ENCODE peak calls at places on chromosomes 2 and 18, in eight cellular contexts. C is A549, A is lung, E is AG04449, N is uterus, Y is tibial nerve, F is epithelial cell of esophagus, U is cardiac muscle cell. Q is an unnamed sample.

GRCh38 chr2:170271340-170271739 is 93.4 kb downstream of the MYO3B start:
- DNase-seq in Y (no peak), A (no peak), U (peak), E (no peak), N (no peak), F (no peak), C (no peak), Q (no peak)

GRCh38 chr2:236889081-236889780 is 196.5 kb upstream of the COPS8 start:
- DNase-seq in Y (no peak), C (no peak), A (no peak), E (no peak), U (peak), F (no peak), N (peak), Q (no peak)

GRCh38 chr2:235692671-235693171 is 198.9 kb downstream of the AGAP1 start:
- DNase-seq in F (no peak), E (no peak), N (no peak), A (no peak), C (no peak), Y (no peak), U (no peak), Q (no peak)

GRCh38 chr2:112626604-112627059 is 19.1 kb upstream of the SLC20A1 start:
- DNase-seq in U (peak), A (peak), C (peak), F (peak), N (peak), E (no peak), Y (no peak), Q (no peak)

GRCh38 chr2:33210626-33211025 is 263.9 kb downstream of the LTBP1 start:
- DNase-seq in U (peak), F (peak), N (peak), A (peak), C (peak), E (peak), Y (no peak), Q (peak)

GRCh38 chr2:109446531-109447131 is 167.1 kb downstream of the SEPTIN10 start:
- DNase-seq in Y (no peak), F (no peak), U (no peak), C (no peak), N (no peak), E (no peak), A (no peak), Q (no peak)

GRCh38 chr2:235265348-235265965 is 228.4 kb upstream of the AGAP1 start:
- DNase-seq in N (no peak), Y (no peak), U (peak), C (no peak), A (no peak), F (no peak), E (no peak), Q (no peak)

GRCh38 chr2:58042486-58042970 is 4.1 kb upstream of the VRK2 start:
- DNase-seq in F (peak), N (no peak), Y (no peak), A (no peak), U (peak), E (no peak), C (peak), Q (peak)

GRCh38 chr2:229265727-229266126 is 5.4 kb downstream of the PID1 start:
- DNase-seq in U (peak), A (no peak), N (no peak), E (no peak), Y (no peak), F (no peak), C (no peak), Q (no peak)

GRCh38 chr2:124283090-124283489 is 258.0 kb downstream of the CNTNAP5 start:
- DNase-seq in C (no peak), Y (no peak), N (no peak), F (peak), A (no peak), U (peak), E (no peak), Q (peak)

GRCh38 chr18:24488824-24489493 is 28.5 kb downstream of the HRH4 start:
- DNase-seq in A (no peak), U (peak), F (peak), N (no peak), C (peak), E (no peak), Y (no peak), Q (no peak)

GRCh38 chr18:55893948-55894347 is 306.0 kb upstream of the TCF4 start:
- DNase-seq in U (no peak), E (no peak), A (no peak), Y (no peak), N (no peak), F (no peak), C (no peak), Q (no peak)

GRCh38 chr2:48398285-48399135 is 131.4 kb upstream of the STON1 start:
- DNase-seq in E (no peak), F (peak), C (peak), U (peak), N (no peak), A (no peak), Y (no peak), Q (no peak)

GRCh38 chr2:205959528-205959927 is 126.4 kb downstream of the INO80D start:
- DNase-seq in C (no peak), Y (no peak), E (no peak), A (no peak), U (no peak), N (no peak), F (no peak), Q (no peak)

GRCh38 chr2:64447317-64448060 is 6.5 kb upstream of the LGALSL start:
- DNase-seq in Y (no peak), A (no peak), E (no peak), U (peak), C (no peak), N (peak), F (no peak), Q (no peak)

GRCh38 chr2:107392241-107392704 is 434.4 kb upstream of the RGPD4 start:
- DNase-seq in Y (no peak), F (no peak), N (no peak), A (no peak), U (no peak), E (no peak), C (no peak), Q (no peak)

GRCh38 chr2:102940684-102941083 is 178.9 kb downstream of the TMEM182 start:
- DNase-seq in Y (no peak), E (no peak), C (no peak), A (no peak), F (peak), N (no peak), U (no peak), Q (no peak)

GRCh38 chr2:3672861-3673670 is 15.1 kb downstream of the ALLC start:
- DNase-seq in F (no peak), E (no peak), N (no peak), Y (no peak), A (peak), U (no peak), C (no peak), Q (no peak)

GRCh38 chr2:137963535-137964065 is 673 bp upstream of the HNMT start:
- DNase-seq in A (no peak), U (no peak), E (no peak), N (no peak), C (no peak), Y (no peak), F (no peak), Q (no peak)

GRCh38 chr18:61127714-61128485 is 205.3 kb upstream of the CDH20 start:
- DNase-seq in N (no peak), Y (no peak), A (no peak), U (no peak), F (no peak), E (no peak), C (no peak), Q (no peak)

GRCh38 chr2:46306320-46306719 is 9.1 kb downstream of the EPAS1 start:
- DNase-seq in U (peak), Y (no peak), N (no peak), A (no peak), F (peak), C (peak), E (no peak), Q (peak)

GRCh38 chr2:218853766-218854165 is 5.8 kb upstream of the WNT6 start:
- DNase-seq in E (no peak), N (no peak), A (no peak), C (peak), U (peak), F (peak), Y (no peak), Q (no peak)

GRCh38 chr2:55616509-55617159 is 788 bp downstream of the PPP4R3B start:
- DNase-seq in E (no peak), Y (no peak), N (no peak), A (no peak), F (peak), U (peak), C (peak), Q (no peak)

GRCh38 chr18:8667846-8668245 is 37.5 kb upstream of the MTCL1 start:
- DNase-seq in Y (no peak), C (no peak), A (no peak), E (peak), N (no peak), U (peak), F (no peak), Q (no peak)

GRCh38 chr2:110955546-110955945 is 165.2 kb upstream of the BCL2L11 start:
- DNase-seq in U (no peak), F (no peak), C (no peak), A (peak), Y (no peak), N (no peak), E (no peak), Q (peak)

GRCh38 chr18:62187543-62188378 is 706 bp downstream of the RELCH start:
- DNase-seq in U (peak), N (peak), E (no peak), F (peak), Y (peak), C (peak), A (peak), Q (no peak)

GRCh38 chr18:79558196-79559120 is 121.1 kb upstream of the CTDP1 start:
- DNase-seq in N (no peak), C (no peak), U (no peak), A (no peak), F (no peak), E (no peak), Y (no peak), Q (no peak)

GRCh38 chr18:78221496-78221895 is 758.1 kb upstream of the SALL3 start:
- DNase-seq in E (no peak), F (no peak), N (no peak), C (no peak), A (no peak), Y (no peak), U (no peak), Q (no peak)
- H3K4me3 ChIP-seq in E (no peak), F (no peak), N (no peak), C (no peak), A (no peak), Y (no peak), U (no peak), Q (no peak)

DNA sequence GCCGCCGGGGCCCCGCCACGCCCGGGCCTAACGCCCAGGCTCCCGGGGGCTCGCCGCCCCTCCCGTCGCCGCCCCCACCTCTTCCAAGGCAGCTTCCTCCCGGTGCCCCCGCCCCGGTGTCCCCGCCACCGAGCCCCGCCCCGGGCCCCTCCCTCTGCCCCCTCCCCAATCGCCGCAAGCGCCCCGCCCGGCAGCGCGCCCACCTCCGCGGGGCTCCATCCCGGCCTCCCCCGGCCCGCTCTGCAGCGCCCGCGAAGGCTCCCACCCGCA is 209 bp downstream of the STK25 start:
- DNase-seq in C (no peak), E (no peak), N (no peak), Y (no peak), A (peak), U (no peak), F (no peak), Q (no peak)
- TF ChIP-seq CTCF in C (no peak), E (no peak), N (no peak), Y (no peak), A (no peak), U (no peak), F (no peak), Q (no peak)

DNA sequence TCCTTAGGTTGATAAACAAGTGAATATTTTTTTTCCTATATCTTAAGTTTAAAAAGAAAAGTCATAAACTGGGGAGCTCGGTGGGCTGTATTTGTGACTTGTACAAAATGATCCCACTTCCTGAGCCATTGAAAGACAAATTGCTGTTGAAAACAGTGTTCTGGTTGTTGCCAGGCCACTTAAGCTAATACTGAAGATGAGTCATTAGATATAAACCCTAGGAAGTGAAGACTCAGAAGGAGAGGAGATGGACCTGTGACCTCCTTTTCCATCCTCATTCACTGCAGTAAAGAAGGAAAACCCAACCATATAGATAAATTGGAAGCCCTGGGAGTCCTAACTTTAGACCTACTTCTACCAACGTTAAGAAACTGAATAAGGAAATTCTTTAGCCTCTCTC is 46.2 kb upstream of the SERPINE2 start:
- DNase-seq in E (no peak), Y (no peak), A (no peak), N (no peak), U (peak), F (peak), C (peak), Q (peak)
- H3K4me3 ChIP-seq in E (no peak), Y (no peak), A (no peak), N (no peak), U (no peak), F (no peak), C (no peak), Q (no peak)

DNA sequence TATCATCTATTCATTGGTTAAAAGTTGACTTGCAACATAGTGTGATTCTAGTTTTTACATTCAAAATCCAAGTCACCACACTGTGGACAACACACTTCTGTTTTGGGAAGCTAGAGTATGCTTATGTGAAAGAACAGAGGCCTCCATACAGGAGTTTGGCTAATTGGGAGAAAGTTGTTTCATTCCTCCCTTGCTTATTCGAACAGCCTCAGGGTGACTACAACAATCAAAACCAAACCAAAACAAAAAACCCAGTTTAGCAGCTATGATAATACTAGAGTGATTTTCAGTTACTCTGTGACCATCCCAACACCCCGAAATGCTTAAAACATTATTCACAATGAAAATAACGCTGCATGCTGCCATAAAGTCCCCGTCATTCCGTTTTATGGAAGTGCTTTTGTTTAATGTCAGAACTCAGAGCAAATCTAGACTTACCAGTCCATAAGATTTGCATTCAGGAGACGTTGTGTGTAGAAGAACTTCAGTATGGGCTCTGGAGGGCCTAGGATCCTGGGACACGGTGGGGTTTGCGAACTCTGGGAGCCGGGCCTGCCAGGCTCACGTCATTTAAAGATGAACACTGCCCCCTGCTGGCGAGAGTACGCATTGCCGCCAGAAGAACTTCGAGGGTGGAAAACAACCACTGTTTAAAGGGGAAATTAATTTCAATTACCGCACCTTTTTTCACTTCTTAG is 111.4 kb downstream of the FTCDNL1 start:
- DNase-seq in U (peak), E (no peak), C (peak), Y (peak), F (peak), A (peak), N (peak), Q (no peak)
- TF ChIP-seq CTCF in U (peak), E (peak), C (peak), Y (peak), F (peak), A (peak), N (peak), Q (peak)

GRCh38 chr2:26035110-26035728 is 1.3 kb downstream of the RAB10 start:
- DNase-seq in C (no peak), A (no peak), E (no peak), N (no peak), Y (no peak), U (no peak), F (no peak), Q (no peak)
- H3K4me3 ChIP-seq in C (peak), A (peak), E (peak), N (peak), Y (peak), U (peak), F (peak), Q (peak)

GRCh38 chr2:217085543-217085942 is 225.7 kb upstream of the TNP1 start:
- DNase-seq in E (no peak), C (no peak), Y (no peak), U (no peak), A (no peak), N (no peak), F (peak), Q (no peak)
- TF ChIP-seq CTCF in E (no peak), C (no peak), Y (no peak), U (no peak), A (no peak), N (no peak), F (no peak), Q (peak)

DNA sequence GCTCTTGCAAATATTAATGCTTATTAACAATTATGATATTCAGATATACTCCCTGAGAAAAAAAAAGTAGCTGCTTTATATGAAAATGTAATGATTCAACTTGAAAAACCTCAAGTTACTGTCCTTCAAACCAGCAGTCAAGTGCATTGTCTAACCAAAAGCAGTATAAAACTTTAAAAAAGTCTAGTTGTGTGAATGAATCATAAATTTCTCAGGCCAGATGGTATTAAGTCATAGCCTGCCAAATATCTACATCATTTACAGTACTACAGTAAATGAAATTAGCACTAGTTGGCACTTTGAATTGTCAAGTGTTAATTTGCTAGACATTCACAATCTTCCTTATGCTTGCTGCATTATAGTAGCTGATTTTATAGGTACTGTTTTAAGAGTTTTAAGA is 85.9 kb downstream of the CBLN2 start:
- DNase-seq in F (no peak), E (no peak), Y (no peak), N (no peak), C (no peak), U (no peak), A (no peak), Q (no peak)
- H3K4me3 ChIP-seq in F (no peak), E (no peak), Y (no peak), N (no peak), C (no peak), U (no peak), A (no peak), Q (no peak)